ENCODE peak calls at places on chromosomes 1 and 21, in eight cellular contexts. V is AG08395; Q is endothelial cell; Y is activated T-helper 1 cell treated with anti-CD3 and anti-CD28 coated beads, Interleukin-12 subunit alpha, Interleukin-12 subunit beta, Interleukin-2, Interleukin-4 antibody, amounts not matched to agents 30 ng/mL and 10 ng/mL and 1 ng/mL, durations not matched to agents 14 hours and 24 hours and 36 hours; S is substantia nigra; C is stimulated activated effector memory CD8-positive, alpha-beta T cell treated with anti-CD3 and anti-CD28 coated beads, Interleukin-12 subunit alpha, Interleukin-12 subunit beta, amount 100 ng/mL, for 72 hours; N is GM13976; D is stimulated activated CD4-positive, alpha-beta T cell treated with anti-CD3 and anti-CD28 coated beads, Interleukin-15, amount 100 ng/mL, for 48 hours. P is an unnamed sample.

GRCh38 chr1:33876970-33877680 is 13.2 kb downstream of the HMGB4 start:
- DNase-seq in V (peak; percentile 59), Q (no peak), Y (no peak), S (no peak), C (no peak), N (no peak), D (no peak), P (peak; percentile 68)

GRCh38 chr1:76237201-76237600 is 162.7 kb downstream of the ST6GALNAC3 start:
- DNase-seq in V (no peak), Q (no peak), Y (no peak), S (no peak), C (no peak), N (no peak), D (no peak), P (no peak)

GRCh38 chr1:193013005-193013404 is 46.2 kb downstream of the UCHL5 start:
- DNase-seq in V (peak; percentile 3), Q (no peak), Y (no peak), S (no peak), C (no peak), N (no peak), D (no peak), P (no peak)

GRCh38 chr1:230087034-230087721 is 20.1 kb downstream of the GALNT2 start:
- DNase-seq in V (no peak), Q (no peak), Y (no peak), S (no peak), C (no peak), N (no peak), D (no peak), P (no peak)

GRCh38 chr1:20530261-20530660 is 22.1 kb upstream of the FAM43B start:
- DNase-seq in V (no peak), Q (no peak), Y (no peak), S (no peak), C (no peak), N (no peak), D (no peak), P (no peak)

GRCh38 chr1:202616355-202616910 is 93.8 kb downstream of the SYT2 start:
- DNase-seq in V (no peak), Q (no peak), Y (no peak), S (no peak), C (no peak), N (no peak), D (no peak), P (no peak)

GRCh38 chr21:41445465-41445862 is 19.4 kb downstream of the MX1 start:
- DNase-seq in V (no peak), Q (no peak), Y (no peak), S (no peak), C (no peak), N (no peak), D (no peak), P (no peak)

GRCh38 chr1:22104865-22105437 is 37.9 kb downstream of the WNT4 start:
- DNase-seq in V (no peak), Q (no peak), Y (peak; percentile 36), S (no peak), C (no peak), N (no peak), D (no peak), P (no peak)

GRCh38 chr1:88684482-88685238 is 587 bp downstream of the PKN2 start:
- DNase-seq in V (peak; percentile 28), Q (peak; percentile 70), Y (peak; percentile 53), S (peak; percentile 56), C (peak; percentile 49), N (peak; percentile 75), D (peak; percentile 48), P (peak; percentile 36)

GRCh38 chr1:2235300-2235998 is 7.3 kb downstream of the SKI start:
- DNase-seq in V (no peak), Q (no peak), Y (no peak), S (no peak), C (no peak), N (no peak), D (no peak), P (no peak)

GRCh38 chr1:45685308-45686080 is 839 bp downstream of the GPBP1L1 start:
- DNase-seq in V (peak; percentile 2), Q (no peak), Y (no peak), S (no peak), C (no peak), N (no peak), D (no peak), P (no peak)